ENCODE peak calls at places on chromosome 9, in four cellular contexts. S is fibroblast of pulmonary artery, N is left lung, V is heart left ventricle. G is an unnamed sample.

GRCh38 chr9:91914937-91915336 is 35.1 kb downstream of the ROR2 start:
- DNase-seq in S (no peak), N (no peak), V (no peak), G (no peak)

GRCh38 chr9:114855488-114855887 is 49.6 kb upstream of the TNFSF15 start:
- DNase-seq in S (peak; percentile 46), N (no peak), V (no peak), G (no peak)

GRCh38 chr9:104974053-104974983 is 46.4 kb upstream of the ABCA1 start:
- DNase-seq in S (no peak), N (no peak), V (no peak), G (no peak)

GRCh38 chr9:125203259-125203658 is 2.9 kb downstream of the RABEPK start:
- DNase-seq in S (no peak), N (no peak), V (no peak), G (no peak)

GRCh38 chr9:20760246-20760901 is 76.3 kb downstream of the FOCAD start:
- DNase-seq in S (peak; percentile 42), N (no peak), V (no peak), G (no peak)

GRCh38 chr9:137665697-137666504 is 47.1 kb downstream of the EHMT1 start:
- DNase-seq in S (no peak), N (no peak), V (no peak), G (peak; percentile 13)

GRCh38 chr9:130118841-130119520 is 53.2 kb upstream of the NCS1 start:
- DNase-seq in S (no peak), N (no peak), V (no peak), G (no peak)

GRCh38 chr9:28942941-28943340 is 1369.7 kb upstream of the C9orf72 start:
- DNase-seq in S (no peak), N (no peak), V (no peak), G (no peak)

GRCh38 chr9:137456864-137457405 is 2.2 kb downstream of the NSMF start:
- DNase-seq in S (no peak), N (peak; percentile 32), V (peak; percentile 50), G (peak; percentile 70)

GRCh38 chr9:3929345-3930150 is 370.3 kb downstream of the GLIS3 start:
- DNase-seq in S (no peak), N (no peak), V (no peak), G (no peak)

GRCh38 chr9:123586140-123586735 is 230.2 kb downstream of the CRB2 start:
- DNase-seq in S (no peak), N (peak; percentile 57), V (no peak), G (no peak)

GRCh38 chr9:35555246-35555701 is 49.8 kb upstream of the TESK1 start:
- DNase-seq in S (no peak), N (no peak), V (no peak), G (no peak)

GRCh38 chr9:89564257-89564878 is 40.4 kb upstream of the GADD45G start:
- DNase-seq in S (peak; percentile 12), N (no peak), V (no peak), G (no peak)

GRCh38 chr9:2053883-2054845 is 39.0 kb downstream of the SMARCA2 start:
- DNase-seq in S (peak; percentile 46), N (no peak), V (no peak), G (peak; percentile 66)

GRCh38 chr9:31140316-31140715 is 1244.1 kb upstream of the ACO1 start:
- DNase-seq in S (peak; percentile 55), N (no peak), V (no peak), G (no peak)

GRCh38 chr9:120914410-120914809 is 12.2 kb downstream of the TRAF1 start:
- DNase-seq in S (no peak), N (no peak), V (no peak), G (peak; percentile 85)

GRCh38 chr9:127361561-127361960 is 35.4 kb upstream of the SLC2A8 start:
- DNase-seq in S (no peak), N (no peak), V (no peak), G (no peak)

GRCh38 chr9:86469476-86470087 is 115.4 kb upstream of the TUT7 start:
- DNase-seq in S (no peak), N (no peak), V (no peak), G (no peak)

GRCh38 chr9:131019387-131020239 is 10.6 kb downstream of the LAMC3 start:
- DNase-seq in S (no peak), N (no peak), V (peak; percentile 40), G (peak; percentile 85)

DNA sequence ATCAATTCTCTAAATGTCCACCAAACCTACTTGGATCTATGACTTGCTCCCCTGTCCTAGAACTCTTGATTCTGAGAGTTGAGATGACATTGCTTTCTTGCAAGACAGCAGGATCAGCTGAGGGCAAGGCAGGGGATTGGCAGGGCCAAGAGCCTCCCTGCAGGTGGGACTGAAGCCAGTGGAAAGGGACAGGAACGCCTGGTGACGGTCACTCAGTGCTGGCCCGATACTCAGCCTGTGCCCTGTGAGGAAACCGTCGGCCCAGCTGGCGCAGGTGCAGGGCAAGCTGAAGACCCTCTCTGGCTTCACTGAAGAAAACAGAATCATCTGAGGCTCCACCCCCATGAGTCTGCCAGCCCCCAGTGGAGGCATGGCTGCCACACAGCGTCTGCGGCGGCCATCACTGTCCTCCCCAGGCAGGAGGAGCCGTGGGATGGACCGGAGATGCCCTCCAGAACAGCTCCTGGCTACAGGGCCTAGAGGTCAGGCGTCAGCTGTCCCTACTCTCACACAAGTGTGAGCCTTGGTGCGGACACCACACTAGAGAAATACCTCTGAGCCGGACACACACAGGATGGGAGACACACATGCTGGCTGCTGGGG is 14.7 kb downstream of the UBAC1 start:
- DNase-seq in S (no peak), N (no peak), V (no peak), G (no peak)
- H3K4me3 ChIP-seq in S (no peak overlapping the region), N (no peak overlapping the region), V (no peak overlapping the region), G (no peak overlapping the region)

GRCh38 chr9:134962998-134963364 is 45.3 kb upstream of the FCN1 start:
- DNase-seq in S (no peak), N (peak; percentile 20), V (no peak), G (peak; percentile 62)
- H3K4me3 ChIP-seq in S (no peak overlapping the region), N (no peak overlapping the region), V (no peak overlapping the region), G (no peak overlapping the region)

GRCh38 chr9:113568081-113568435 is 104.5 kb downstream of the RGS3 start:
- DNase-seq in S (no peak), N (no peak), V (no peak), G (no peak)

GRCh38 chr9:113567361-113568080 is 104.0 kb downstream of the RGS3 start:
- DNase-seq in S (no peak), N (no peak), V (peak; percentile 30), G (peak; percentile 33)

GRCh38 chr9:113564804-113565237 is 101.3 kb downstream of the RGS3 start:
- DNase-seq in S (peak; percentile 67), N (peak; percentile 85), V (peak; percentile 85), G (peak; percentile 90)

GRCh38 chr9:113566712-113567071 is 103.2 kb downstream of the RGS3 start:
- DNase-seq in S (no peak), N (no peak), V (peak; percentile 65), G (peak; percentile 89)

GRCh38 chr9:113566011-113566711 is 102.6 kb downstream of the RGS3 start:
- DNase-seq in S (no peak), N (no peak), V (no peak), G (peak; percentile 55)
- H3K4me3 ChIP-seq in S (peak overlapping the region; percentile 65), N (peak overlapping the region; percentile 50), V (peak overlapping the region; percentile 67), G (peak overlapping the region; percentile 31)

DNA sequence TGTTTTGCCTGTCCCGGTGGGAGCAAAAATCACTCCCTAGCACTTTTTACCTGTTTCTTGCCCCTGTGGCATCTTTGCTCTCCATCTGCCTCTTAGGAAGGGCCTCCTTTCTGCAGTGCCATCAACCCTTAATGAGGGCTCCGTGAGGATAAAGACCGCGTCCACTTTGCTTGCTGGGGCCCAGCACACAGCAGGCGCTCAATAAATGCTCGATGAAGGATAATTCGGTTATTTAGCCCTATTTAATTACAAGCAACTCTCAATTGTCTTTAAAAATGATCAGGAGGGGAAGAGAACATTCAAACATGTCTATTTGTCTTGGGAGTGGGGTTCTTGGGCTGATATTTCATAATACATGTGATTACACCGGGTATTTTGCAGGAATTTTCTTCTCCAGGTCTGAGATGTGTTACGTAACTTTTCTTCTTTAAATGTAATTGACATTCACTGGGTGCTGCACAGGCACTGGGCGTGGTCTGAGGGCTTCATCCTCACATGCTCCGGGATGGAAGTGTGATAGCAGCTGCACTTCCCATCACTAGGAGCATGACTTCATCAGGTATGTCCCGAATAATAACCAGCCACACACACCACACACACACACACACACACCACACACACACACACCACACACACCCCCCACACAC is 19.8 kb upstream of the NTNG2 start:
- DNase-seq in S (no peak), N (no peak), V (no peak), G (no peak)
- H3K4me3 ChIP-seq in S (no peak overlapping the region), N (no peak overlapping the region), V (peak overlapping the region; percentile 35), G (no peak overlapping the region)

GRCh38 chr9:38394419-38394818 is 1.9 kb downstream of the ALDH1B1 start:
- DNase-seq in S (no peak), N (no peak), V (no peak), G (peak; percentile 67)
- H3K4me3 ChIP-seq in S (no peak overlapping the region), N (no peak overlapping the region), V (no peak overlapping the region), G (no peak overlapping the region)

G was measured in aorta.